ENCODE peak calls at places on chromosomes 4 and X, in four cellular contexts. C is OCI-LY7, Q is A673, M is neural progenitor cell. H is an unnamed sample.

GRCh38 chr4:6391186-6391851 is 81.1 kb downstream of the PPP2R2C start:
- DNase-seq in M (no peak), C (no peak), Q (no peak), H (no peak)

GRCh38 chr4:164212714-164213113 is 541.2 kb upstream of the SMIM31 start:
- DNase-seq in M (no peak), Q (no peak), C (no peak), H (no peak)

GRCh38 chrX:22192419-22193086 is 80.2 kb upstream of the CBLL2 start:
- DNase-seq in C (peak; percentile 25), M (peak; percentile 72), Q (peak; percentile 63), H (peak; percentile 62)

GRCh38 chr4:148443550-148444295 is 1.5 kb upstream of the NR3C2 start:
- DNase-seq in C (peak; percentile 11), Q (peak; percentile 25), M (peak; percentile 56), H (peak; percentile 72)

GRCh38 chr4:157048248-157048647 is 27.7 kb upstream of the GLRB start:
- DNase-seq in M (no peak), Q (no peak), C (no peak), H (no peak)

GRCh38 chrX:45749375-45749774 is 548.7 kb upstream of the DIPK2B start:
- DNase-seq in Q (peak; percentile 27), C (no peak), M (no peak), H (no peak)

GRCh38 chr4:156594619-156595018 is 377.0 kb downstream of the PDGFC start:
- DNase-seq in M (no peak), C (no peak), Q (peak; percentile 77), H (peak; percentile 51)

GRCh38 chr4:23855912-23856605 is 33.8 kb downstream of the PPARGC1A start:
- DNase-seq in Q (no peak), C (no peak), M (no peak), H (peak; percentile 32)

GRCh38 chr4:126705271-126705670 is 927.5 kb upstream of the INTU start:
- DNase-seq in Q (no peak), M (no peak), C (no peak), H (no peak)

GRCh38 chrX:149825424-149825823 is 43.7 kb downstream of the MAGEA9 start:
- DNase-seq in Q (peak; percentile 53), C (peak; percentile 21), M (peak; percentile 43), H (no peak)

GRCh38 chr4:76016383-76016782 is 6.9 kb downstream of the CXCL10 start:
- DNase-seq in M (no peak), C (no peak), Q (no peak), H (no peak)

GRCh38 chrX:118756111-118756510 is 28.7 kb downstream of the IL13RA1 start:
- DNase-seq in C (no peak), Q (no peak), M (no peak), H (no peak)

GRCh38 chr4:143300860-143301259 is 35.8 kb upstream of the GAB1 start:
- DNase-seq in M (no peak), C (no peak), Q (no peak), H (no peak)

GRCh38 chr4:40623707-40624106 is 6.0 kb downstream of the RBM47 start:
- DNase-seq in M (no peak), C (no peak), Q (no peak), H (no peak)

GRCh38 chr4:40621229-40621591 is 8.5 kb downstream of the RBM47 start:
- DNase-seq in M (no peak), C (peak; percentile 19), Q (no peak), H (no peak)

GRCh38 chr4:40619600-40619999 is 10.1 kb downstream of the RBM47 start:
- DNase-seq in M (no peak), Q (no peak), C (no peak), H (no peak)

GRCh38 chr4:40621592-40622512 is 7.8 kb downstream of the RBM47 start:
- DNase-seq in M (no peak), C (peak; percentile 65), Q (peak; percentile 81), H (peak; percentile 66)

DNA sequence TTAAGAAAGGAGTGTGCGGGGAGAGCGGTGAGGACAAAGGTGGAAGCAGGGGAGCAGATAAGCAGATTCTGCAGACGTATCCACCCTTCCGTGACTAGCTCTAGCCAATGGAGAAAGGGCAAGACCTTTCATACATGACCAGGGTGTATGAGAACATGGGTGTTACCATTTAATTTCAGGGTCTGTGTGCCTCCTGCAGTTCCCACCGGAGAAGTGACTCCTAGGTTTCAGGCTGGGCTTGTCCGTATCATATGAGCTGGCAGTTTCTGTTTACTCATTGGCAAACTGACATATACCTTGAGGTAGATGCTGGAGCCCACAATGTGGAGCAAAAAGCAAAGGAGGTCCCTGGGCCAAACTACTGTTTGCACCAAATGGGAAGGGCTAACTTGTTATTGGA is 6.8 kb downstream of the RBM47 start:
- DNase-seq in C (no peak), Q (no peak), M (no peak), H (no peak)
- H3K4me1 ChIP-seq in C (peaks cover 19% of the 10 kb centered on the region), Q (no peaks in the 10 kb centered on the region), M (peaks cover 29% of the 10 kb centered on the region), H (no peaks in the 10 kb centered on the region)

DNA sequence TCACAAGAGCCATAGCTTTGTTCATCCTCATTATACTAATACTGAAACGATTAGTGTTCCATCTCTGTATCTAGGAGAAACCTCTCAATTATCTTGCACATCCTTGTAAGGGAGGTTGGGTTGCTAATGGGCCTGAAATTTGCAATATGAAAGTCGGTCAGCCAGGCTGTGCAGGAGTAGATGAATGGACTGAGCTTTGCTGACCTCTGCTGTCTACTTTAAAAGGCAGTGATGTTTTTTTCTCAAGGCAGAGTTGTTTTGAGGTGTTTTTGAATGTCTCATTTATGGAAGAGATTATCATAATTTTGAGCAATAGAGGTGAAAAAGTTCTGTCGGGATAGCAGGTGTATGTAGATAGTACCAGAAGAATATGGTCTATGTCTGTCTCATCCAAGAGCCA is 47.9 kb upstream of the LINC00632 start:
- DNase-seq in M (no peak), Q (no peak), C (no peak), H (no peak)
- TF ChIP-seq CTCF in M (peak; percentile 47), Q (peak; percentile 30), C (no peak), H (no peak)

GRCh38 chrX:115018944-115019343 is 1.5 kb upstream of the IL13RA2 start:
- DNase-seq in Q (no peak), C (no peak), M (no peak), H (no peak)

GRCh38 chrX:115023139-115023538 is 5.7 kb upstream of the IL13RA2 start:
- DNase-seq in Q (peak; percentile 88), C (no peak), M (no peak), H (no peak)

GRCh38 chrX:115018040-115018647 is 728 bp upstream of the IL13RA2 start:
- DNase-seq in Q (no peak), C (no peak), M (peak; percentile 47), H (no peak)

GRCh38 chrX:115021121-115021520 is 3.7 kb upstream of the IL13RA2 start:
- DNase-seq in Q (no peak), M (no peak), C (no peak), H (no peak)

DNA sequence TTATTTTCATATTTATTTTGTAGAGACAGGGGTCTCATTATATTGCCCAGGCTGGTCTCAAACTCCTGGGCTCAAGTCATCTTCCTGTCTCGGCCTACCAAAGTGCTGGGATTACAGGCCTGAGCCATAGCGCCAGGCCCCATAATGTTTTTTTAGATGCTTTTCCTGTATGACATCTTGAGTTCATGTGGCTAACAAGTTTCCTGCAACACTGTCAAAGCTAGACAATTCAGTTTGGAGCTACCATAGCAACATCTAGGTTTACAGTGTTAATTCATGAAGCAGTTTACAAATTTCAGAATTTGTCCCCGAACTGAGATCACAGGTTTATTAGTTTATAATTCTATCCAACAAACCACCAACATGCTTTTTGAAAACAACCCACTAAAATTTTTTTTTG is 6.4 kb upstream of the IL13RA2 start:
- DNase-seq in Q (no peak), C (no peak), M (no peak), H (no peak)
- H3K4me3 ChIP-seq in Q (no peak overlapping the region), C (no peak overlapping the region), M (no peak overlapping the region), H (no peak overlapping the region)

GRCh38 chr4:56348582-56348981 is 38.7 kb downstream of the AASDH start:
- DNase-seq in M (no peak), Q (no peak), C (no peak), H (no peak)

GRCh38 chr4:56345461-56345860 is 41.8 kb downstream of the AASDH start:
- DNase-seq in M (no peak), Q (no peak), C (no peak), H (no peak)

GRCh38 chr4:56342746-56343145 is 44.5 kb downstream of the AASDH start:
- DNase-seq in C (no peak), Q (no peak), M (no peak), H (no peak)
- H3K4me1 ChIP-seq in C (no peaks in the 10 kb centered on the region), Q (no peaks in the 10 kb centered on the region), M (no peaks in the 10 kb centered on the region), H (no peaks in the 10 kb centered on the region)

DNA sequence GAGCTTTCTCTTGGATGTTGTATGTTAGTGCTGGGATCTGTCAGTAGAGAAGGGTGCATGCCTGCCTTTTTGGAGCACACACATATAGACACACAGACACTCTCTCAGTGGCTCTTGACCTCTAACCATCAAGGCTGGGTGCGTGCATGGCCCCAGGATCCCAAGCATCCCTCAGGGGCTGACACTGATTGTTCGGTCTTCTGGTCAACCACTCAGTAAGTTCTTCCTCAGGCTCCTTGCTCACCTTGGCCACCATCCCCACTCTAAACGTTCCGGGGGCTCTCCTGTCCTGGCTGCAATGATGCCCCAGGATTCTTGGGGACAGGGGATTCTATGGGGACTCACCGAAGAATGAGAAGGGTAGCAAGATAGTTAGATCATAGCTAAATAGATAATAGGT is 179.6 kb downstream of the SHOX start:
- DNase-seq in C (no peak), Q (no peak), M (no peak), H (no peak)
- TF ChIP-seq CTCF in C (no peak), Q (no peak), M (no peak), H (no peak)

GRCh38 chr4:168880087-168880675 is 129.9 kb downstream of the CBR4 start:
- DNase-seq in M (no peak), Q (no peak), C (no peak), H (no peak)
- H3K4me3 ChIP-seq in M (no peak overlapping the region), Q (no peak overlapping the region), C (no peak overlapping the region), H (no peak overlapping the region)